ENCODE peak calls at places on chromosomes 13 and 19, in nine cellular contexts. One of them, this sample, is unnamed.

GRCh38 chr13:85445534-85445933 is 353.7 kb downstream of the SLITRK6 start:
- DNase-seq in GM20000: no peak
- DNase-seq in AG09319: no peak
- DNase-seq in mammary epithelial cell: no peak
- DNase-seq in Caco-2: no peak
- DNase-seq in SK-N-SH: no peak
- DNase-seq in psoas muscle: no peak
- DNase-seq in IMR-90: no peak
- DNase-seq in endothelial cell: no peak
- DNase-seq in this sample: no peak

GRCh38 chr13:77919351-77920294 is 992 bp upstream of the EDNRB start:
- DNase-seq in GM20000: no peak
- DNase-seq in AG09319: no peak
- DNase-seq in mammary epithelial cell: no peak
- DNase-seq in Caco-2: no peak
- DNase-seq in SK-N-SH: peak
- DNase-seq in psoas muscle: peak
- DNase-seq in IMR-90: peak
- DNase-seq in endothelial cell: peak
- DNase-seq in this sample: no peak

GRCh38 chr19:54001496-54001895 is 10.1 kb downstream of the CACNG6 start:
- DNase-seq in GM20000: no peak
- DNase-seq in AG09319: no peak
- DNase-seq in mammary epithelial cell: no peak
- DNase-seq in Caco-2: no peak
- DNase-seq in SK-N-SH: no peak
- DNase-seq in psoas muscle: no peak
- DNase-seq in IMR-90: no peak
- DNase-seq in endothelial cell: no peak
- DNase-seq in this sample: no peak

GRCh38 chr13:45500492-45501174 is 35.9 kb downstream of the COG3 start:
- DNase-seq in GM20000: no peak
- DNase-seq in AG09319: peak
- DNase-seq in mammary epithelial cell: peak
- DNase-seq in Caco-2: no peak
- DNase-seq in SK-N-SH: no peak
- DNase-seq in psoas muscle: no peak
- DNase-seq in IMR-90: peak
- DNase-seq in endothelial cell: no peak
- DNase-seq in this sample: no peak

GRCh38 chr13:58085819-58086218 is 454.3 kb downstream of the PCDH17 start:
- DNase-seq in GM20000: no peak
- DNase-seq in AG09319: no peak
- DNase-seq in mammary epithelial cell: no peak
- DNase-seq in Caco-2: no peak
- DNase-seq in SK-N-SH: no peak
- DNase-seq in psoas muscle: no peak
- DNase-seq in IMR-90: no peak
- DNase-seq in endothelial cell: no peak
- DNase-seq in this sample: peak

GRCh38 chr13:76723551-76724232 is 162.5 kb downstream of the KCTD12 start:
- DNase-seq in GM20000: no peak
- DNase-seq in AG09319: peak
- DNase-seq in mammary epithelial cell: peak
- DNase-seq in Caco-2: no peak
- DNase-seq in SK-N-SH: no peak
- DNase-seq in psoas muscle: no peak
- DNase-seq in IMR-90: peak
- DNase-seq in endothelial cell: no peak
- DNase-seq in this sample: no peak

GRCh38 chr19:13788991-13789390 is 6.3 kb upstream of the ZSWIM4 start:
- DNase-seq in GM20000: no peak
- DNase-seq in AG09319: no peak
- DNase-seq in mammary epithelial cell: no peak
- DNase-seq in Caco-2: no peak
- DNase-seq in SK-N-SH: no peak
- DNase-seq in psoas muscle: no peak
- DNase-seq in IMR-90: peak
- DNase-seq in endothelial cell: no peak
- DNase-seq in this sample: no peak

GRCh38 chr13:97359181-97360057 is 74.5 kb upstream of the RAP2A start:
- DNase-seq in GM20000: peak
- DNase-seq in AG09319: no peak
- DNase-seq in mammary epithelial cell: peak
- DNase-seq in Caco-2: peak
- DNase-seq in SK-N-SH: peak
- DNase-seq in psoas muscle: no peak
- DNase-seq in IMR-90: peak
- DNase-seq in endothelial cell: peak
- DNase-seq in this sample: peak

GRCh38 chr13:100363351-100363750 is 225.2 kb downstream of the GGACT start:
- DNase-seq in GM20000: no peak
- DNase-seq in AG09319: no peak
- DNase-seq in mammary epithelial cell: no peak
- DNase-seq in Caco-2: no peak
- DNase-seq in SK-N-SH: no peak
- DNase-seq in psoas muscle: no peak
- DNase-seq in IMR-90: peak
- DNase-seq in endothelial cell: no peak
- DNase-seq in this sample: no peak

GRCh38 chr19:10913716-10914340 is 14.6 kb downstream of the YIPF2 start:
- DNase-seq in GM20000: no peak
- DNase-seq in AG09319: no peak
- DNase-seq in mammary epithelial cell: no peak
- DNase-seq in Caco-2: no peak
- DNase-seq in SK-N-SH: no peak
- DNase-seq in psoas muscle: no peak
- DNase-seq in IMR-90: no peak
- DNase-seq in endothelial cell: no peak
- DNase-seq in this sample: no peak

GRCh38 chr19:3389876-3390361 is 23.5 kb downstream of the NFIC start:
- DNase-seq in GM20000: no peak
- DNase-seq in AG09319: no peak
- DNase-seq in mammary epithelial cell: no peak
- DNase-seq in Caco-2: no peak
- DNase-seq in SK-N-SH: no peak
- DNase-seq in psoas muscle: peak
- DNase-seq in IMR-90: peak
- DNase-seq in endothelial cell: no peak
- DNase-seq in this sample: no peak

DNA sequence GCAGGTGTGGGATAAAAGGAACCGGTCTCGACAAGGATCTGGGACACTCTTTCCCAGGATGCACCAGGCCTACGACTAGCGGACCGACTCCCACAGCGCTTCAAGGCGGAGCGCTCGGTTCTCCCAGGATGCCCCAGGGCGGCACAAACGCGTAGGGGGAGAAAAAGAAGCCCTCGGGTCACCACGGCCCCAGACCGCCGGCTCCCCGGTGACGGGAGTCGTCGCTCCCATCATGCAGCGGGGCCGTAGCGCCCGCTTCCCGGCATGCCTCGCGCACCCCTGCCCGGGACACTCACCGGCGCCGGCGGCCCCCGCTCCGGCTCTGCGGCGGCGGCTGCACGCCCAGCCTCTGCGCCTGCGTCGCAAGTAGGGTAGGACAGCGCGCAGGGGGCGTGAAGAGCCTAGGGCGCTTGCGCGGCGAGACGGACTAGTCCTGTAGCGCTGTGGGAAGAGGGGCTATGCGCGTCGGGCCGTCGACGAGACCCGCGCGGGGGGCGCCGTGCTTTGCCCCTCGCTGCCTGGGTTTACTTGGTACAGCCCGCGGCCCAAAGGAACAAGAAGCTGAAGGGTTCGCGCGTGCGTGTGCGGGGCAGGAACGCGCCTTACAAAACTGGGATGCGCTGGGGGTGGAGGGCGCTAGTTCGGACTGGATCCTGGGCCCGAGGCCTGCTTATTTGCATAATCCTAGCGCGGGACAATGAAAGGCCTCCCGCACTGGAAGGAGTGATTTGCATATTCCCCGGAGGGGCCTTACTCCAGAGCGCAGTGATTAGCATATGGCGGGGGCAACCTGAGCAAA is at the start of gene ZNF428:
- DNase-seq in GM20000: peak
- DNase-seq in AG09319: peak
- DNase-seq in mammary epithelial cell: peak
- DNase-seq in Caco-2: peak
- DNase-seq in SK-N-SH: peak
- DNase-seq in psoas muscle: peak
- DNase-seq in IMR-90: peak
- DNase-seq in endothelial cell: peak
- DNase-seq in this sample: peak
- TF ChIP-seq CTCF in GM20000: no peak
- TF ChIP-seq CTCF in AG09319: no peak
- TF ChIP-seq CTCF in mammary epithelial cell: no peak
- TF ChIP-seq CTCF in Caco-2: no peak
- TF ChIP-seq CTCF in SK-N-SH: no peak
- TF ChIP-seq CTCF in psoas muscle: no peak
- TF ChIP-seq CTCF in IMR-90: no peak
- TF ChIP-seq CTCF in endothelial cell: no peak
- TF ChIP-seq CTCF in this sample: no peak

GRCh38 chr13:111532111-111532510 is 211.7 kb downstream of the TEX29 start:
- DNase-seq in GM20000: no peak
- DNase-seq in AG09319: no peak
- DNase-seq in mammary epithelial cell: no peak
- DNase-seq in Caco-2: no peak
- DNase-seq in SK-N-SH: no peak
- DNase-seq in psoas muscle: no peak
- DNase-seq in IMR-90: no peak
- DNase-seq in endothelial cell: no peak
- DNase-seq in this sample: no peak

GRCh38 chr13:111537115-111537728 is 216.8 kb downstream of the TEX29 start:
- DNase-seq in GM20000: no peak
- DNase-seq in AG09319: no peak
- DNase-seq in mammary epithelial cell: no peak
- DNase-seq in Caco-2: no peak
- DNase-seq in SK-N-SH: no peak
- DNase-seq in psoas muscle: no peak
- DNase-seq in IMR-90: no peak
- DNase-seq in endothelial cell: no peak
- DNase-seq in this sample: no peak

GRCh38 chr13:111533900-111534645 is 213.6 kb downstream of the TEX29 start:
- DNase-seq in GM20000: no peak
- DNase-seq in AG09319: no peak
- DNase-seq in mammary epithelial cell: no peak
- DNase-seq in Caco-2: no peak
- DNase-seq in SK-N-SH: no peak
- DNase-seq in psoas muscle: no peak
- DNase-seq in IMR-90: no peak
- DNase-seq in endothelial cell: no peak
- DNase-seq in this sample: no peak

GRCh38 chr13:111536239-111536638 is 215.8 kb downstream of the TEX29 start:
- DNase-seq in GM20000: no peak
- DNase-seq in AG09319: no peak
- DNase-seq in mammary epithelial cell: no peak
- DNase-seq in Caco-2: no peak
- DNase-seq in SK-N-SH: no peak
- DNase-seq in psoas muscle: no peak
- DNase-seq in IMR-90: no peak
- DNase-seq in endothelial cell: no peak
- DNase-seq in this sample: no peak

GRCh38 chr13:111534646-111535461 is 214.4 kb downstream of the TEX29 start:
- DNase-seq in GM20000: no peak
- DNase-seq in AG09319: no peak
- DNase-seq in mammary epithelial cell: no peak
- DNase-seq in Caco-2: no peak
- DNase-seq in SK-N-SH: no peak
- DNase-seq in psoas muscle: no peak
- DNase-seq in IMR-90: no peak
- DNase-seq in endothelial cell: no peak
- DNase-seq in this sample: no peak
- TF ChIP-seq CTCF in GM20000: no peak
- TF ChIP-seq CTCF in AG09319: no peak
- TF ChIP-seq CTCF in mammary epithelial cell: no peak
- TF ChIP-seq CTCF in Caco-2: no peak
- TF ChIP-seq CTCF in SK-N-SH: no peak
- TF ChIP-seq CTCF in psoas muscle: no peak
- TF ChIP-seq CTCF in IMR-90: no peak
- TF ChIP-seq CTCF in endothelial cell: no peak
- TF ChIP-seq CTCF in this sample: no peak

DNA sequence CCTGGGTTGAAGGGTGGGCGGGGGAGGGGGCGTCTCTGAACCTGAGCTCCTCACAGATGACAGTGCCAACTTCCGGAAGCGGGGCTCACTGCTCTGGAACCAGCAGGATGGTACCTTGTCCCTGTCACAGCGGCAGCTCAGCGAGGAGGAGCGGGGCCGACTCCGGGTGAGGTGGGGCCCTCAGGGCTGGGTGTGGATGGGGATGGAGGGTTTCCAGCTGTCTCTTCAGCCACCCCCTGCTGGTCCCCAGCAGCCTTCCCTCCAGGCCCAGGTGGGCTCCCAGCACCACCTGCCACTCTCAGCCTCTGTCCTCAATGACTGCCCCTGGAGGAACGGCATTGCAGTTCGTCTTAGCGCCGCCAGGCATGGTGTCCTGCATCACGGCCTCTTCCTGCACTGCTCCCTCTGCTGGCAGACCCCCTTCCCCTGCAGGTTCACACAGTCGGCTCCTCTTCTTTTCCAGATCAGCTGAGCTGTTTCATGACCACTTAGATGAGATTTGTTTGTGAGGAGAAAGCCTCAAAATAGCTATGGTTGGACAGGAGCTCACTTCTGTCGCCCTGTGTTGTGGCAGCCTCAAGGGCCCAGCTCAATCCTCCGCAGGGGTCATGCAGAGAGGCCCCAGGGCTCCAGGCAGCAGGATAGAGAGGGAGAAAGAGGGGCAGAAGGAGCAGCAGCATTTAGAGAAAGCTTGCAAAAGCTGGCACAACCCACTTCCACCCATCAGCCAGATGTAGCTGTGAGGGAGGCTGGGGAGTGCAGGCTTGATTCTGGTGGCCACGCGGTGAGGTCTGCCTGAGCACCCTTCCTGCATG is 2.5 kb upstream of the GARIN5A start:
- DNase-seq in GM20000: no peak
- DNase-seq in AG09319: peak
- DNase-seq in mammary epithelial cell: peak
- DNase-seq in Caco-2: peak
- DNase-seq in SK-N-SH: no peak
- DNase-seq in psoas muscle: peak
- DNase-seq in IMR-90: peak
- DNase-seq in endothelial cell: no peak
- DNase-seq in this sample: no peak
- TF ChIP-seq CTCF in GM20000: peak
- TF ChIP-seq CTCF in AG09319: peak
- TF ChIP-seq CTCF in mammary epithelial cell: peak
- TF ChIP-seq CTCF in Caco-2: peak
- TF ChIP-seq CTCF in SK-N-SH: peak
- TF ChIP-seq CTCF in psoas muscle: peak
- TF ChIP-seq CTCF in IMR-90: peak
- TF ChIP-seq CTCF in endothelial cell: no peak
- TF ChIP-seq CTCF in this sample: peak

GRCh38 chr19:5504115-5504514 is 48.9 kb downstream of the ZNRF4 start:
- DNase-seq in GM20000: no peak
- DNase-seq in AG09319: no peak
- DNase-seq in mammary epithelial cell: no peak
- DNase-seq in Caco-2: peak
- DNase-seq in SK-N-SH: no peak
- DNase-seq in psoas muscle: no peak
- DNase-seq in IMR-90: no peak
- DNase-seq in endothelial cell: no peak
- DNase-seq in this sample: no peak
- TF ChIP-seq CTCF in GM20000: no peak
- TF ChIP-seq CTCF in AG09319: no peak
- TF ChIP-seq CTCF in mammary epithelial cell: peak
- TF ChIP-seq CTCF in Caco-2: peak
- TF ChIP-seq CTCF in SK-N-SH: no peak
- TF ChIP-seq CTCF in psoas muscle: no peak
- TF ChIP-seq CTCF in IMR-90: no peak
- TF ChIP-seq CTCF in endothelial cell: no peak
- TF ChIP-seq CTCF in this sample: no peak

GRCh38 chr13:90947976-90948375 is 399.5 kb upstream of the MIR17HG start:
- DNase-seq in GM20000: no peak
- DNase-seq in AG09319: no peak
- DNase-seq in mammary epithelial cell: no peak
- DNase-seq in Caco-2: no peak
- DNase-seq in SK-N-SH: no peak
- DNase-seq in psoas muscle: no peak
- DNase-seq in IMR-90: no peak
- DNase-seq in endothelial cell: no peak
- DNase-seq in this sample: no peak
- TF ChIP-seq CTCF in GM20000: no peak
- TF ChIP-seq CTCF in AG09319: no peak
- TF ChIP-seq CTCF in mammary epithelial cell: no peak
- TF ChIP-seq CTCF in Caco-2: no peak
- TF ChIP-seq CTCF in SK-N-SH: no peak
- TF ChIP-seq CTCF in psoas muscle: no peak
- TF ChIP-seq CTCF in IMR-90: no peak
- TF ChIP-seq CTCF in endothelial cell: no peak
- TF ChIP-seq CTCF in this sample: no peak

This sample was measured in GM13977.